ENCODE peak calls at places on chromosomes 11 and 22, in six cellular contexts. O is PC-3, D is Peyer's patch, M is stomach, X is endothelial cell, R is fibroblast of the aortic adventitia. Z is an unnamed sample.

GRCh38 chr11:82533628-82534353 is 199.9 kb downstream of the FAM181B start:
- DNase-seq in O (peak; percentile 11), M (no peak), X (no peak), R (no peak), D (no peak), Z (no peak)

GRCh38 chr11:64619811-64620285 is 28.8 kb downstream of the SLC22A12 start:
- DNase-seq in R (peak; percentile 71), M (no peak), O (peak; percentile 38), X (no peak), D (no peak), Z (no peak)

GRCh38 chr22:40405178-40406062 is 35.0 kb downstream of the SGSM3 start:
- DNase-seq in R (no peak), D (no peak), M (no peak), O (no peak), X (no peak), Z (no peak)

GRCh38 chr22:46072981-46073682 is 77.2 kb upstream of the PPARA start:
- DNase-seq in D (no peak), X (no peak), O (no peak), R (no peak), M (peak; percentile 22), Z (no peak)

GRCh38 chr11:46285173-46285572 is 7.7 kb downstream of the CREB3L1 start:
- DNase-seq in R (peak; percentile 60), X (no peak), M (no peak), D (no peak), O (no peak), Z (no peak)

GRCh38 chr11:19093976-19094375 is 23.0 kb upstream of the ZDHHC13 start:
- DNase-seq in R (peak; percentile 19), M (no peak), X (no peak), D (no peak), O (peak; percentile 45), Z (no peak)

GRCh38 chr11:78542007-78542406 is 32.7 kb downstream of the NARS2 start:
- DNase-seq in O (no peak), M (no peak), X (no peak), D (no peak), R (no peak), Z (no peak)

GRCh38 chr11:111676878-111677585 is 74.8 kb downstream of the SIK2 start:
- DNase-seq in M (no peak), D (no peak), O (peak; percentile 72), X (no peak), R (peak; percentile 43), Z (no peak)

GRCh38 chr11:126702987-126703386 is 297.6 kb downstream of the KIRREL3 start:
- DNase-seq in D (no peak), R (no peak), O (no peak), X (no peak), M (no peak), Z (no peak)

GRCh38 chr11:77705195-77705876 is 67.7 kb upstream of the CLNS1A start:
- DNase-seq in M (no peak), X (no peak), R (peak; percentile 22), D (no peak), O (peak; percentile 91), Z (no peak)

GRCh38 chr11:26219506-26220117 is 112.3 kb upstream of the ANO3 start:
- DNase-seq in O (no peak), D (no peak), M (no peak), R (no peak), X (no peak), Z (no peak)

GRCh38 chr11:7630002-7630401 is 43.3 kb downstream of the CYB5R2 start:
- DNase-seq in X (no peak), D (no peak), R (peak; percentile 3), M (peak; percentile 45), O (peak; percentile 34), Z (no peak)

GRCh38 chr22:26526165-26526564 is 13.9 kb upstream of the TFIP11 start:
- DNase-seq in X (no peak), R (no peak), D (no peak), O (no peak), M (no peak), Z (no peak)

GRCh38 chr11:98130117-98130625 is 890.6 kb upstream of the CNTN5 start:
- DNase-seq in X (no peak), O (no peak), D (no peak), M (no peak), R (no peak), Z (no peak)

GRCh38 chr11:66100272-66101037 is 30.4 kb downstream of the PACS1 start:
- DNase-seq in R (peak; percentile 33), X (no peak), D (peak; percentile 93), O (no peak), M (peak; percentile 82), Z (no peak)

GRCh38 chr11:5081405-5081804 is 12.0 kb downstream of the OR52E1 start:
- DNase-seq in R (no peak), X (no peak), M (no peak), O (no peak), D (no peak), Z (no peak)

GRCh38 chr22:11616811-11617210 is 3911.2 kb upstream of the OR11H1 start:
- DNase-seq in O (no peak), X (no peak), R (peak; percentile 8), M (no peak), D (no peak), Z (no peak)

GRCh38 chr11:9740202-9740881 is 76.5 kb downstream of the SWAP70 start:
- DNase-seq in D (no peak), O (peak; percentile 70), M (no peak), X (no peak), R (no peak), Z (no peak)

GRCh38 chr11:19951558-19952083 is 208.7 kb downstream of the DBX1 start:
- DNase-seq in X (peak; percentile 27), M (no peak), D (no peak), O (peak; percentile 87), R (peak; percentile 79), Z (no peak)

GRCh38 chr11:62832346-62833234 is at the start of gene TEX54:
- DNase-seq in M (peak; percentile 32), R (no peak), D (no peak), O (no peak), X (peak; percentile 13), Z (no peak)

GRCh38 chr11:131867457-131868257 is 497.2 kb downstream of the NTM start:
- DNase-seq in R (peak; percentile 93), M (peak; percentile 34), O (peak; percentile 77), D (no peak), X (peak; percentile 82), Z (peak; percentile 85)

GRCh38 chr11:47715082-47715669 is at the start of gene AGBL2:
- DNase-seq in D (peak; percentile 86), X (peak; percentile 53), R (peak; percentile 49), M (peak; percentile 76), O (peak; percentile 32), Z (peak; percentile 74)

GRCh38 chr22:32897400-32897799 is 95.9 kb downstream of the TIMP3 start:
- DNase-seq in O (no peak), R (peak; percentile 34), M (no peak), X (no peak), D (no peak), Z (no peak)

DNA sequence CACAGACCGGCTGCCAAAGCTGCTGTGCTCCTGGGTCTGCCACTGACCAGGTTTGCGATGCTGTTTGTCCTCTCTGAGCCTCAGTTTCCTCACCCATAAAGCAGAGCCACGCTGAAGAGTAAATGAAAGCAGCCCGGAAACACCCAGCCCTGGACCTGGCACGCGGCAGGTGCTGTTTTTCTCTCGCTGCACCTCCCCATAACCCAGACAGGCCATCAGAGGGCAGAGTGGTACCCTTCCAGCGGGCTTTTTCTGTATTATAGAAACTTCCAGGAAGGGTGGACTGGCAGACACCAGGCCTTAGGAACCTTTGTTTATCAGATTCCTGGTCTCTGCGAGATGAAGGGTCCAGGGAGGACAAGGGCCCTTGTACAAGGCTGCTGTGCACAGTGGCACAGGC is 17.9 kb upstream of the FGF19 start:
- DNase-seq in R (no peak), X (no peak), D (no peak), M (no peak), O (peak; percentile 74), Z (no peak)
- TF ChIP-seq CTCF in R (peak; percentile 9), X (no peak), D (peak; percentile 52), M (no peak), O (peak; percentile 88), Z (peak; percentile 20)

DNA sequence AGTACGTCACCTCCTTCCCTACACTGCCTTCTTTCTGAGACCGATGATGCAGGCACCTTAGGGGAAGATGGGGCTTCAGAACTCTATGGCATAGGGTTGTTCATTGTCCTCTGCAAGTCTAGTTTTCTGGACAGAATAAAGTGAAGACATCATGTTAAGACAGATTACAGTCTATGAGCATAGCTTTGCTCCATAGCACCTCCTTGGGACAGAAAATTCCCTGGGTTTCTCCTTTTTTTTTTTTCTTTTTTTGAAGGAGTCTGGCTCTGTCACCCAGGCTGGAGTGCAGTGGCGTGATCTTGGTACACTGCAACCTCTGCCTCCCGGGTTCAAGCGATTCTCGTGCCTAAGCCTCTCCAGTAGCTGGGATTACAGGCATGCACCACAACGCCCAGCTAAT is 119.8 kb upstream of the CADM1 start:
- DNase-seq in D (no peak), R (no peak), M (no peak), X (no peak), O (no peak), Z (no peak)
- TF ChIP-seq CTCF in D (no peak), R (no peak), M (no peak), X (no peak), O (no peak), Z (no peak)

DNA sequence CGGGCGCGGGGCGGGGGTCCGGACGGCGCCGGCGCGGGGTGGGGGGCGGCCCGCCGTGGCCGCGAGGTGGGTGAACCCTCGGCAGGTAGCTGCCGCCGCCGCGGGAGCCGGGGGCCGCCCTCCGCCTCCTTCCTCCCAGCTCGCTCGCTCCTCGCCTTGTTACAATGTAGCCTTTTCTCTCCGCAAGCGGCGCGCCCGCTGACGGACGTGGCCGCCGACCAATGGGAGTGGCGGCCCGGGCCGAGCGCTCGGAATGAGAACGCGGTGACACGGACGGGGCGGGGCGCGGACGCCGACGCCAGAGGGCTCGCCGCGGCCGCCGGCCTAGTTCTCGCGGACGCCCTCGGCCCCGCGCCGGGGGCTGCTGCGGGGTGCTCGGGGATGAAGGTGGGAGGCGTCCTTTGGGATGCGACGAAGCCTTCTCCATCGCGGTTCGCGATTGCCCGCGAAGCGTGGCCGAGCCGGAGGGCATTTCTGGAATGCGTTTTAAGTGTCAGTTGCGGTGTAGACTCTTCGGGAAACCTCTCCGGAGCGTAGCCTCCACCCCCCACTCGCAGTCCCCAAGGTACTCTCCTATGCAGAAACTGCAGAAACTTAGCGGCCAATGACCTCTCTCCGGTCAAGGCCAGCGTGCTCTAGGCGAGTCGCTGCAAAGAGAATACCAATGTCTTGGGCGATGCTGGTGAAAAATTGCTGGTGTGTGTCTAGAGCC is 734 bp downstream of the PRDM11 start:
- DNase-seq in X (peak; percentile 97), D (peak; percentile 94), R (peak; percentile 93), M (peak; percentile 97), O (peak; percentile 96), Z (peak; percentile 98)
- TF ChIP-seq CTCF in X (no peak), D (peak; percentile 11), R (no peak), M (no peak), O (no peak), Z (no peak)

GRCh38 chr11:106581399-106581798 is 436.9 kb downstream of the GUCY1A2 start:
- DNase-seq in O (no peak), M (peak; percentile 58), R (no peak), D (no peak), X (no peak), Z (no peak)

GRCh38 chr11:106585061-106585460 is 433.2 kb downstream of the GUCY1A2 start:
- DNase-seq in M (no peak), D (no peak), R (peak; percentile 53), O (peak; percentile 77), X (peak; percentile 11), Z (no peak)
- TF ChIP-seq CTCF in M (no peak), D (peak; percentile 32), R (peak; percentile 52), O (peak; percentile 88), X (no peak), Z (peak; percentile 60)

GRCh38 chr11:119155733-119156492 is 7.1 kb downstream of the ABCG4 start:
- DNase-seq in X (peak; percentile 26), D (peak; percentile 22), M (no peak), R (no peak), O (peak; percentile 36), Z (no peak)
- TF ChIP-seq CTCF in X (no peak), D (peak; percentile 8), M (no peak), R (peak; percentile 13), O (peak; percentile 58), Z (peak; percentile 50)